ENCODE peak calls at places on chromosome 2, in seven cellular contexts. Q is foreskin fibroblast, H is fibroblast of mammary gland, Y is hepatocyte, E is IMR-90, F is psoas muscle, P is spleen. M is an unnamed sample.

GRCh38 chr2:31238906-31239841 is 5.2 kb downstream of the EHD3 start:
- DNase-seq in F (no peak), Y (no peak), H (no peak), Q (no peak), P (no peak), E (no peak), M (no peak)

GRCh38 chr2:189046275-189046674 is 72.1 kb downstream of the COL3A1 start:
- DNase-seq in P (no peak), Q (no peak), H (no peak), Y (no peak), F (no peak), E (no peak), M (no peak)

GRCh38 chr2:20446280-20446916 is 476 bp upstream of the RHOB start:
- DNase-seq in P (peak), H (no peak), Y (no peak), Q (no peak), F (peak), E (no peak), M (no peak)

GRCh38 chr2:137262600-137262999 is 497.3 kb downstream of the THSD7B start:
- DNase-seq in Q (no peak), Y (no peak), H (no peak), P (no peak), F (no peak), E (no peak), M (no peak)

GRCh38 chr2:157246212-157247067 is 11.1 kb upstream of the GALNT5 start:
- DNase-seq in P (no peak), E (peak), H (peak), F (no peak), Q (peak), Y (peak), M (no peak)

GRCh38 chr2:171615071-171615470 is 72.2 kb upstream of the DYNC1I2 start:
- DNase-seq in Y (no peak), H (peak), Q (peak), F (no peak), P (no peak), E (peak), M (no peak)

GRCh38 chr2:8424997-8425900 is 256.6 kb upstream of the ID2 start:
- DNase-seq in Q (no peak), E (no peak), P (no peak), H (no peak), Y (no peak), F (no peak), M (no peak)

GRCh38 chr2:165718811-165719210 is 75.2 kb downstream of the GALNT3 start:
- DNase-seq in P (no peak), F (no peak), Y (no peak), H (no peak), E (no peak), Q (no peak), M (no peak)

GRCh38 chr2:240423788-240424191 is 11.7 kb upstream of the GPC1 start:
- DNase-seq in Q (no peak), H (no peak), P (peak), Y (no peak), F (no peak), E (no peak), M (no peak)

GRCh38 chr2:240422683-240423329 is 12.7 kb upstream of the GPC1 start:
- DNase-seq in F (no peak), P (no peak), E (no peak), Q (no peak), Y (no peak), H (no peak), M (no peak)

GRCh38 chr2:240425697-240426096 is 9.8 kb upstream of the GPC1 start:
- DNase-seq in F (no peak), Y (no peak), P (no peak), E (no peak), Q (no peak), H (no peak), M (no peak)

GRCh38 chr2:240425236-240425615 is 10.2 kb upstream of the GPC1 start:
- DNase-seq in F (no peak), E (no peak), Y (no peak), Q (no peak), H (no peak), P (no peak), M (no peak)

DNA sequence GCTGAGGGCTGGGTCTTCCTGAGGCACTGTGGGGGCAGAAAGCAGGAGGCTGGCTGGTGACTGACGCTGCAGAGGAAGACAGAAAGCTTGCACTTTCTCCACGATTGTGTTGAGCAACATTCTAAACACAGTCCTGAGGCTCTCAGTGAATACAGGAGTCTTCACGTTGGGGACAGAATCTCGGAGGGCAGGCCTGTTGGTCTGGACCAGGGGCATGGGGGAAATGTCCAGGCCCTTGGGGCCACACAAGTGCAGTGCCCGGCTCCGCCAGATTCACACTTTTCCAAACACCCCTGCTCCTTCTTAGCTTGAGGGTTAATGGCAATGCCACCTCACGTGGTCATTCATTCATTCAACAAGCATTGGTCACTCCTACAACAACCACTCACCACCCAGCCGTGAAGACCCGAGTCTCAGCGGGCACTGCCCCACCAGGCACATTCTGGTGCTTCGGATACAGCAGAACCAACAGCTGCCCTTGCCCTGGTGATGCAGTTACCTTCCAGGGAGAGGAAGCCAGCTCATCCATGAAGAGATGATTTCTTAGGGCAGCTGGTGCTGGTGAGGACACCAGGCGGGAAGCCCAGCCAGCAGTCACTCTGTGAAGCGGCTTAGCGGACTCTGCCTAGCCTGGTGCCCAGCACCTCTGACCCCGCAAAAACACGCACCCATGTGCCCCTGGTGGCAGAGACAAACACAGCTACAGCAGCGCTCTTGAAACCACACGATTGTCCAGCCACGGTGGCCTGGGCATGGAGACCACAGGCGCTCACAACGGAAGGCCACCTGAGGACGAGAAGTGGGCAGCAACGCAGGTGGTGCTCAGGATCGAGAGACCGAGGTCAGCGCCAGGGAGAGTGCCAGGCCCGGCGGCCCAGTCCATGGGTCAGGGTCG is 10.9 kb upstream of the GPC1 start:
- DNase-seq in F (peak), E (no peak), Y (no peak), Q (no peak), P (peak), H (no peak), M (no peak)
- TF ChIP-seq CTCF in F (no peak), E (no peak), Y (no peak), Q (no peak), P (no peak), H (no peak), M (no peak)

DNA sequence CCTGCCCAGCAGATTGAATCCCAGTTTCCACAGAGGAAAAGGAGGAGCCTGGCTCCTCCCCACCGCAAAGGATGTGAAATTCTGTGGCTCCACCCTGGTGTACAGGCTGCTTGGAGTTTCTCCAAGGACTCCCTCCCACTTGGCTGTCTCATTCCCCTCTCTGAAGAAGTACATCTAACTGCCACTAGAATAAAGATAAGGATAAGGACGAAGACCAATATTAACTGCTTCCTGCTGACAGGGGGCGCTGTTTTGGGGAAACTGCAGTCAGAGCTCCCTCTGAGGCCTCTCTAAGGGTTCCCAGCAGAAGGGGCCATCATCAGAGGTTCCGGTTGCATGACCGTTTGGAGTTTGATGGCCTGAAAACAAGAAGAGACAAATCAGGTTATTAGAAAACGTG is 790.9 kb downstream of the CPS1 start:
- DNase-seq in Q (no peak), P (no peak), Y (no peak), H (no peak), F (no peak), E (no peak), M (no peak)
- TF ChIP-seq CTCF in Q (no peak), P (no peak), Y (no peak), H (no peak), F (no peak), E (no peak), M (no peak)

GRCh38 chr2:202238234-202239197 is at the start of gene SUMO1:
- DNase-seq in Y (peak), H (peak), Q (peak), F (peak), E (peak), P (peak), M (peak)

GRCh38 chr2:202237787-202238233 is 587 bp downstream of the SUMO1 start:
- DNase-seq in F (no peak), P (no peak), Y (peak), Q (peak), H (peak), E (peak), M (peak)
- TF ChIP-seq CTCF in F (no peak), P (no peak), Y (no peak), Q (no peak), H (no peak), E (no peak), M (no peak)

GRCh38 chr2:150911766-150912280 is 349.8 kb downstream of the RBM43 start:
- DNase-seq in Q (peak), E (peak), F (peak), Y (peak), H (peak), P (no peak), M (peak)
- TF ChIP-seq CTCF in Q (peak), E (peak), F (peak), Y (peak), H (peak), P (no peak), M (peak)